ENCODE peak calls at places on chromosome 5, in six cellular contexts. P is RWPE1; R is PC-3; H is effector CD4-positive, alpha-beta T cell; I is memory B cell; V is lower leg skin. C is an unnamed sample.

GRCh38 chr5:71873202-71873601 is 154.1 kb downstream of the CARTPT start:
- DNase-seq in P (peak; percentile 53), R (no peak), H (no peak), I (no peak), V (no peak), C (no peak)

GRCh38 chr5:141528401-141528984 is 39.6 kb downstream of the PCDHGC5 start:
- DNase-seq in P (no peak), R (no peak), H (no peak), I (no peak), V (no peak), C (no peak)

GRCh38 chr5:9851458-9851857 is 221.3 kb upstream of the TAS2R1 start:
- DNase-seq in P (peak; percentile 18), R (peak; percentile 92), H (no peak), I (no peak), V (no peak), C (peak; percentile 29)

GRCh38 chr5:41815663-41816062 is 54.6 kb downstream of the OXCT1 start:
- DNase-seq in P (no peak), R (no peak), H (no peak), I (no peak), V (no peak), C (no peak)

GRCh38 chr5:66224773-66225553 is 80.9 kb downstream of the SREK1 start:
- DNase-seq in P (no peak), R (no peak), H (no peak), I (no peak), V (no peak), C (no peak)

GRCh38 chr5:134255418-134256150 is 29.7 kb upstream of the PPP2CA start:
- DNase-seq in P (no peak), R (peak; percentile 51), H (no peak), I (no peak), V (no peak), C (no peak)

GRCh38 chr5:35320029-35320428 is 89.7 kb upstream of the PRLR start:
- DNase-seq in P (no peak), R (no peak), H (no peak), I (no peak), V (no peak), C (no peak)

GRCh38 chr5:15502208-15502607 is 2.2 kb downstream of the FBXL7 start:
- DNase-seq in P (no peak), R (no peak), H (no peak), I (no peak), V (no peak), C (no peak)

GRCh38 chr5:57338068-57338848 is 144.4 kb downstream of the ACTBL2 start:
- DNase-seq in P (no peak), R (peak; percentile 62), H (no peak), I (no peak), V (no peak), C (no peak)

GRCh38 chr5:139655727-139656271 is 7.7 kb downstream of the CXXC5 start:
- DNase-seq in P (no peak), R (no peak), H (no peak), I (no peak), V (no peak), C (no peak)

GRCh38 chr5:132322266-132322665 is 28.1 kb downstream of the SLC22A4 start:
- DNase-seq in P (no peak), R (no peak), H (no peak), I (no peak), V (no peak), C (no peak)

GRCh38 chr5:36883894-36884462 is 7.4 kb downstream of the NIPBL start:
- DNase-seq in P (no peak), R (no peak), H (no peak), I (no peak), V (no peak), C (no peak)

GRCh38 chr5:132510076-132510475 is 19.5 kb upstream of the IRF1 start:
- DNase-seq in P (peak; percentile 72), R (peak; percentile 62), H (no peak), I (no peak), V (no peak), C (no peak)

GRCh38 chr5:175680463-175680862 is 22.6 kb downstream of the HRH2 start:
- DNase-seq in P (no peak), R (no peak), H (no peak), I (no peak), V (no peak), C (no peak)

GRCh38 chr5:150131978-150132694 is 23.5 kb downstream of the PDGFRB start:
- DNase-seq in P (no peak), R (no peak), H (no peak), I (no peak), V (peak; percentile 92), C (no peak)

GRCh38 chr5:13745508-13745907 is 199.0 kb downstream of the DNAH5 start:
- DNase-seq in P (peak; percentile 60), R (peak; percentile 95), H (no peak), I (no peak), V (no peak), C (no peak)

GRCh38 chr5:8410618-8411017 is 541.7 kb downstream of the MTRR start:
- DNase-seq in P (no peak), R (no peak), H (no peak), I (no peak), V (no peak), C (peak; percentile 34)

GRCh38 chr5:132294728-132295504 is 722 bp downstream of the SLC22A4 start:
- DNase-seq in P (peak; percentile 93), R (peak; percentile 82), H (peak; percentile 51), I (peak; percentile 30), V (peak; percentile 91), C (peak; percentile 24)

GRCh38 chr5:101658433-101658832 is 637.7 kb downstream of the SLCO4C1 start:
- DNase-seq in P (no peak), R (no peak), H (no peak), I (no peak), V (no peak), C (no peak)

GRCh38 chr5:73748510-73749410 is 122.8 kb downstream of the ARHGEF28 start:
- DNase-seq in P (no peak), R (no peak), H (no peak), I (no peak), V (no peak), C (no peak)

GRCh38 chr5:153883829-153884228 is 154.9 kb downstream of the FAM114A2 start:
- DNase-seq in P (no peak), R (no peak), H (no peak), I (no peak), V (no peak), C (no peak)

GRCh38 chr5:160699301-160699700 is 152.7 kb downstream of the ATP10B start:
- DNase-seq in P (no peak), R (no peak), H (no peak), I (no peak), V (no peak), C (no peak)

GRCh38 chr5:28397502-28397941 is 1359.1 kb upstream of the CDH9 start:
- DNase-seq in P (peak; percentile 34), R (no peak), H (no peak), I (no peak), V (no peak), C (no peak)

GRCh38 chr5:172872997-172873491 is 39.0 kb downstream of the ERGIC1 start:
- DNase-seq in P (no peak), R (no peak), H (no peak), I (no peak), V (peak; percentile 94), C (peak; percentile 94)

GRCh38 chr5:142439208-142439607 is 114.4 kb upstream of the SPRY4 start:
- DNase-seq in P (no peak), R (no peak), H (no peak), I (no peak), V (peak; percentile 37), C (no peak)

GRCh38 chr5:139760066-139761056 is 35.2 kb upstream of the PSD2 start:
- DNase-seq in P (no peak), R (peak; percentile 19), H (no peak), I (no peak), V (no peak), C (no peak)

GRCh38 chr5:137218896-137219295 is 280.2 kb downstream of the SPOCK1 start:
- DNase-seq in P (no peak), R (peak; percentile 71), H (no peak), I (no peak), V (no peak), C (no peak)

GRCh38 chr5:1921711-1922110 is 39.0 kb upstream of the IRX4 start:
- DNase-seq in P (no peak), R (no peak), H (no peak), I (no peak), V (peak; percentile 69), C (no peak)

GRCh38 chr5:10457682-10458574 is 16.2 kb downstream of the ROPN1L start:
- DNase-seq in P (no peak), R (peak; percentile 64), H (no peak), I (no peak), V (no peak), C (no peak)

GRCh38 chr5:128304791-128305190 is 221.2 kb downstream of the SLC12A2 start:
- DNase-seq in P (no peak), R (no peak), H (no peak), I (no peak), V (no peak), C (no peak)

GRCh38 chr5:32562841-32563240 is 22.5 kb upstream of the SUB1 start:
- DNase-seq in P (no peak), R (no peak), H (no peak), I (no peak), V (no peak), C (no peak)

GRCh38 chr5:58963361-58963760 is 380.5 kb downstream of the RAB3C start:
- DNase-seq in P (no peak), R (no peak), H (no peak), I (no peak), V (no peak), C (no peak)

GRCh38 chr5:33850100-33850594 is 41.6 kb downstream of the ADAMTS12 start:
- DNase-seq in P (no peak), R (peak; percentile 90), H (no peak), I (no peak), V (no peak), C (no peak)

GRCh38 chr5:81097733-81098132 is 135.4 kb upstream of the CKMT2 start:
- DNase-seq in P (no peak), R (no peak), H (no peak), I (no peak), V (no peak), C (no peak)

GRCh38 chr5:112077180-112077579 is 320.2 kb upstream of the NREP start:
- DNase-seq in P (no peak), R (no peak), H (no peak), I (no peak), V (no peak), C (no peak)

GRCh38 chr5:110969502-110969901 is 102.0 kb upstream of the TSLP start:
- DNase-seq in P (no peak), R (peak; percentile 51), H (no peak), I (no peak), V (no peak), C (no peak)

GRCh38 chr5:84239509-84239908 is 145.2 kb downstream of the EDIL3 start:
- DNase-seq in P (peak; percentile 82), R (peak; percentile 73), H (no peak), I (no peak), V (no peak), C (no peak)

GRCh38 chr5:113514263-113514590 is 733 bp downstream of the YTHDC2 start:
- DNase-seq in P (peak; percentile 55), R (no peak), H (no peak), I (no peak), V (no peak), C (no peak)

GRCh38 chr5:136146201-136146600 is 13.6 kb downstream of the SMAD5 start:
- DNase-seq in P (no peak), R (no peak), H (no peak), I (no peak), V (no peak), C (no peak)